ENCODE peak calls at places on chromosomes 6 and 20, in seven cellular contexts. Z, Q, P, K, L, M and H are unnamed samples.

GRCh38 chr20:19823971-19824370 is 65.9 kb downstream of the RIN2 start:
- DNase-seq in Z (no peak), Q (peak; percentile 16), P (no peak), K (no peak), L (no peak), M (no peak), H (no peak)

GRCh38 chr6:129493396-129493902 is 216.5 kb downstream of the ARHGAP18 start:
- DNase-seq in Z (no peak), Q (no peak), P (no peak), K (no peak), L (no peak), M (no peak), H (peak; percentile 96)

GRCh38 chr20:3353646-3354045 is 53.8 kb downstream of the DNAAF9 start:
- DNase-seq in Z (no peak), Q (no peak), P (no peak), K (no peak), L (no peak), M (no peak), H (no peak)

GRCh38 chr6:139708342-139709199 is 334.1 kb upstream of the CITED2 start:
- DNase-seq in Z (no peak), Q (peak; percentile 14), P (no peak), K (no peak), L (no peak), M (no peak), H (peak; percentile 92)

GRCh38 chr6:10146723-10147451 is 268.0 kb downstream of the TFAP2A start:
- DNase-seq in Z (no peak), Q (peak; percentile 71), P (no peak), K (peak; percentile 49), L (peak; percentile 9), M (no peak), H (peak; percentile 3)

GRCh38 chr20:10540636-10541493 is 105.8 kb downstream of the SLX4IP start:
- DNase-seq in Z (no peak), Q (no peak), P (no peak), K (no peak), L (no peak), M (no peak), H (peak; percentile 97)

GRCh38 chr6:116412270-116412669 is 41.5 kb downstream of the DSE start:
- DNase-seq in Z (no peak), Q (no peak), P (no peak), K (no peak), L (no peak), M (no peak), H (no peak)

GRCh38 chr6:85169189-85169588 is 280.7 kb upstream of the NT5E start:
- DNase-seq in Z (no peak), Q (no peak), P (no peak), K (no peak), L (no peak), M (no peak), H (no peak)

GRCh38 chr20:22288957-22289356 is 295.4 kb downstream of the FOXA2 start:
- DNase-seq in Z (no peak), Q (no peak), P (no peak), K (no peak), L (no peak), M (no peak), H (no peak)

GRCh38 chr6:39901116-39901655 is 33.1 kb downstream of the MOCS1 start:
- DNase-seq in Z (no peak), Q (no peak), P (no peak), K (no peak), L (no peak), M (no peak), H (no peak)

GRCh38 chr6:168956141-168956838 is 297.4 kb downstream of the THBS2 start:
- DNase-seq in Z (no peak), Q (no peak), P (no peak), K (no peak), L (no peak), M (no peak), H (no peak)

GRCh38 chr6:81736428-81736827 is 16.1 kb downstream of the TENT5A start:
- DNase-seq in Z (no peak), Q (no peak), P (no peak), K (no peak), L (no peak), M (no peak), H (no peak)

GRCh38 chr6:109381747-109382575 is at the start of gene CD164:
- DNase-seq in Z (peak; percentile 89), Q (peak; percentile 98), P (peak; percentile 92), K (peak; percentile 95), L (peak; percentile 97), M (peak; percentile 40), H (peak; percentile 69)

GRCh38 chr6:10763006-10763405 is 15.4 kb downstream of the TMEM14B start:
- DNase-seq in Z (no peak), Q (no peak), P (no peak), K (no peak), L (no peak), M (no peak), H (no peak)

GRCh38 chr6:165850434-165851019 is 187.5 kb upstream of the PDE10A start:
- DNase-seq in Z (peak; percentile 73), Q (peak; percentile 76), P (no peak), K (peak; percentile 23), L (peak; percentile 44), M (peak; percentile 27), H (peak; percentile 48)